ENCODE peak calls at places on chromosomes 1 and 21, in ten cellular contexts. E is retina, C is HT-29, S is GM04503, X is hepatic stellate cell, G is tibial artery, R is fibroblast of mammary gland, F is NCI-H1417, M is BJ, Q is HuH-7.5. U is an unnamed sample.
A peak's percentile ranks its signal among the peaks of the same experiment; 100 is the strongest.

GRCh38 chr1:113929750-113930498 is 800 bp downstream of the HIPK1 start:
- DNase-seq in E (peak; percentile 81), C (no peak), S (peak; percentile 26), X (peak; percentile 30), G (peak; percentile 41), R (no peak), F (peak; percentile 70), M (no peak), Q (peak; percentile 62), U (no peak)

GRCh38 chr1:12075195-12076114 is 12.4 kb downstream of the TNFRSF8 start:
- DNase-seq in E (no peak), C (no peak), S (peak; percentile 80), X (peak; percentile 79), G (no peak), R (peak; percentile 88), F (no peak), M (peak; percentile 28), Q (no peak), U (no peak)

GRCh38 chr1:57599233-57599994 is 175.6 kb upstream of the DAB1 start:
- DNase-seq in E (peak; percentile 36), C (no peak), S (peak; percentile 27), X (peak; percentile 2), G (no peak), R (no peak), F (no peak), M (peak; percentile 34), Q (no peak), U (no peak)

GRCh38 chr21:43300496-43301423 is 126.2 kb downstream of the SIK1 start:
- DNase-seq in E (no peak), C (no peak), S (no peak), X (peak; percentile 74), G (no peak), R (peak; percentile 33), F (no peak), M (no peak), Q (no peak), U (no peak)

GRCh38 chr1:67747667-67748066 is 62.7 kb downstream of the GADD45A start:
- DNase-seq in E (no peak), C (no peak), S (no peak), X (peak; percentile 19), G (no peak), R (peak; percentile 37), F (no peak), M (no peak), Q (no peak), U (no peak)

GRCh38 chr1:46102769-46103476 is 29.5 kb downstream of the PIK3R3 start:
- DNase-seq in E (no peak), C (no peak), S (no peak), X (no peak), G (no peak), R (no peak), F (no peak), M (no peak), Q (no peak), U (no peak)

GRCh38 chr1:33435096-33435820 is 4.4 kb upstream of the PHC2 start:
- DNase-seq in E (no peak), C (no peak), S (no peak), X (peak; percentile 58), G (no peak), R (peak; percentile 97), F (no peak), M (no peak), Q (no peak), U (no peak)

GRCh38 chr1:59990470-59990869 is 63.9 kb upstream of the CYP2J2 start:
- DNase-seq in E (no peak), C (no peak), S (no peak), X (no peak), G (no peak), R (no peak), F (no peak), M (no peak), Q (no peak), U (no peak)

GRCh38 chr1:10299174-10299573 is 88.8 kb downstream of the KIF1B start:
- DNase-seq in E (no peak), C (no peak), S (no peak), X (no peak), G (no peak), R (no peak), F (no peak), M (no peak), Q (no peak), U (no peak)

GRCh38 chr1:48878191-48878940 is 101.7 kb upstream of the BEND5 start:
- DNase-seq in E (no peak), C (peak; percentile 46), S (peak; percentile 84), X (no peak), G (no peak), R (peak; percentile 96), F (no peak), M (peak; percentile 54), Q (no peak), U (no peak)

U was measured in HepG2.